ENCODE peak calls at places on chromosomes 13 and 19, in four cellular contexts. One of them, this sample, is unnamed.

GRCh38 chr13:25217023-25217909 is 45.2 kb upstream of the AMER2 start:
- DNase-seq in caudate nucleus: no peak
- DNase-seq in NCI-H1105: no peak
- DNase-seq in activated naive CD8-positive, alpha-beta T cell treated with anti-CD3 and anti-CD28 coated beads, Interleukin-2, amount 50 U/mL, for 16 hours: no peak
- DNase-seq in this sample: no peak

GRCh38 chr19:11551603-11552235 is 7.3 kb downstream of the ELOF1 start:
- DNase-seq in caudate nucleus: no peak
- DNase-seq in NCI-H1105: no peak
- DNase-seq in activated naive CD8-positive, alpha-beta T cell treated with anti-CD3 and anti-CD28 coated beads, Interleukin-2, amount 50 U/mL, for 16 hours: no peak
- DNase-seq in this sample: no peak

GRCh38 chr13:44141213-44141724 is 232.4 kb upstream of the SERP2 start:
- DNase-seq in caudate nucleus: no peak
- DNase-seq in NCI-H1105: no peak
- DNase-seq in activated naive CD8-positive, alpha-beta T cell treated with anti-CD3 and anti-CD28 coated beads, Interleukin-2, amount 50 U/mL, for 16 hours: no peak
- DNase-seq in this sample: no peak

GRCh38 chr13:111117289-111117688 is 2.2 kb downstream of the ARHGEF7 start:
- DNase-seq in caudate nucleus: no peak
- DNase-seq in NCI-H1105: no peak
- DNase-seq in activated naive CD8-positive, alpha-beta T cell treated with anti-CD3 and anti-CD28 coated beads, Interleukin-2, amount 50 U/mL, for 16 hours: no peak
- DNase-seq in this sample: no peak

GRCh38 chr13:97385854-97386253 is 48.1 kb upstream of the RAP2A start:
- DNase-seq in caudate nucleus: no peak
- DNase-seq in NCI-H1105: no peak
- DNase-seq in activated naive CD8-positive, alpha-beta T cell treated with anti-CD3 and anti-CD28 coated beads, Interleukin-2, amount 50 U/mL, for 16 hours: no peak
- DNase-seq in this sample: no peak

GRCh38 chr19:15587663-15588062 is 27.4 kb upstream of the CYP4F8 start:
- DNase-seq in caudate nucleus: no peak
- DNase-seq in NCI-H1105: no peak
- DNase-seq in activated naive CD8-positive, alpha-beta T cell treated with anti-CD3 and anti-CD28 coated beads, Interleukin-2, amount 50 U/mL, for 16 hours: no peak
- DNase-seq in this sample: no peak

GRCh38 chr19:56115490-56115889 is 5.6 kb downstream of the ZNF787 start:
- DNase-seq in caudate nucleus: no peak
- DNase-seq in NCI-H1105: no peak
- DNase-seq in activated naive CD8-positive, alpha-beta T cell treated with anti-CD3 and anti-CD28 coated beads, Interleukin-2, amount 50 U/mL, for 16 hours: no peak
- DNase-seq in this sample: no peak

GRCh38 chr19:292281-292884 is 1.2 kb upstream of the PLPP2 start:
- DNase-seq in caudate nucleus: no peak
- DNase-seq in NCI-H1105: no peak
- DNase-seq in activated naive CD8-positive, alpha-beta T cell treated with anti-CD3 and anti-CD28 coated beads, Interleukin-2, amount 50 U/mL, for 16 hours: no peak
- DNase-seq in this sample: no peak

GRCh38 chr19:32652893-32653625 is 21.9 kb downstream of the ANKRD27 start:
- DNase-seq in caudate nucleus: peak
- DNase-seq in NCI-H1105: peak
- DNase-seq in activated naive CD8-positive, alpha-beta T cell treated with anti-CD3 and anti-CD28 coated beads, Interleukin-2, amount 50 U/mL, for 16 hours: no peak
- DNase-seq in this sample: no peak

GRCh38 chr13:41224113-41225110 is 30.0 kb upstream of the KBTBD7 start:
- DNase-seq in caudate nucleus: no peak
- DNase-seq in NCI-H1105: no peak
- DNase-seq in activated naive CD8-positive, alpha-beta T cell treated with anti-CD3 and anti-CD28 coated beads, Interleukin-2, amount 50 U/mL, for 16 hours: no peak
- DNase-seq in this sample: peak

GRCh38 chr19:9009935-9010651 is at the start of gene MUC16:
- DNase-seq in caudate nucleus: no peak
- DNase-seq in NCI-H1105: no peak
- DNase-seq in activated naive CD8-positive, alpha-beta T cell treated with anti-CD3 and anti-CD28 coated beads, Interleukin-2, amount 50 U/mL, for 16 hours: no peak
- DNase-seq in this sample: no peak

GRCh38 chr19:1066748-1067340 is at the start of gene ARHGAP45:
- DNase-seq in caudate nucleus: no peak
- DNase-seq in NCI-H1105: no peak
- DNase-seq in activated naive CD8-positive, alpha-beta T cell treated with anti-CD3 and anti-CD28 coated beads, Interleukin-2, amount 50 U/mL, for 16 hours: peak
- DNase-seq in this sample: no peak

GRCh38 chr19:5631511-5632240 is 8.8 kb downstream of the SAFB start:
- DNase-seq in caudate nucleus: no peak
- DNase-seq in NCI-H1105: no peak
- DNase-seq in activated naive CD8-positive, alpha-beta T cell treated with anti-CD3 and anti-CD28 coated beads, Interleukin-2, amount 50 U/mL, for 16 hours: no peak
- DNase-seq in this sample: peak

GRCh38 chr13:44618326-44618725 is 42.2 kb upstream of the TSC22D1 start:
- DNase-seq in caudate nucleus: no peak
- DNase-seq in NCI-H1105: no peak
- DNase-seq in activated naive CD8-positive, alpha-beta T cell treated with anti-CD3 and anti-CD28 coated beads, Interleukin-2, amount 50 U/mL, for 16 hours: no peak
- DNase-seq in this sample: no peak

GRCh38 chr13:86188170-86188569 is 389.0 kb upstream of the SLITRK6 start:
- DNase-seq in caudate nucleus: no peak
- DNase-seq in NCI-H1105: no peak
- DNase-seq in activated naive CD8-positive, alpha-beta T cell treated with anti-CD3 and anti-CD28 coated beads, Interleukin-2, amount 50 U/mL, for 16 hours: no peak
- DNase-seq in this sample: no peak

GRCh38 chr19:28949535-28949934 is 263.4 kb downstream of the UQCRFS1 start:
- DNase-seq in caudate nucleus: no peak
- DNase-seq in NCI-H1105: no peak
- DNase-seq in activated naive CD8-positive, alpha-beta T cell treated with anti-CD3 and anti-CD28 coated beads, Interleukin-2, amount 50 U/mL, for 16 hours: no peak
- DNase-seq in this sample: no peak

GRCh38 chr19:34366670-34367423 is 1.9 kb downstream of the GPI start:
- DNase-seq in caudate nucleus: no peak
- DNase-seq in NCI-H1105: no peak
- DNase-seq in activated naive CD8-positive, alpha-beta T cell treated with anti-CD3 and anti-CD28 coated beads, Interleukin-2, amount 50 U/mL, for 16 hours: no peak
- DNase-seq in this sample: peak

GRCh38 chr19:42316223-42317211 is 3.4 kb downstream of the TMEM145 start:
- DNase-seq in caudate nucleus: peak
- DNase-seq in NCI-H1105: no peak
- DNase-seq in activated naive CD8-positive, alpha-beta T cell treated with anti-CD3 and anti-CD28 coated beads, Interleukin-2, amount 50 U/mL, for 16 hours: no peak
- DNase-seq in this sample: no peak

GRCh38 chr13:86585826-86586225 is 786.6 kb upstream of the SLITRK6 start:
- DNase-seq in caudate nucleus: no peak
- DNase-seq in NCI-H1105: no peak
- DNase-seq in activated naive CD8-positive, alpha-beta T cell treated with anti-CD3 and anti-CD28 coated beads, Interleukin-2, amount 50 U/mL, for 16 hours: no peak
- DNase-seq in this sample: no peak

GRCh38 chr19:31666126-31666525 is 316.9 kb upstream of the TSHZ3 start:
- DNase-seq in caudate nucleus: no peak
- DNase-seq in NCI-H1105: no peak
- DNase-seq in activated naive CD8-positive, alpha-beta T cell treated with anti-CD3 and anti-CD28 coated beads, Interleukin-2, amount 50 U/mL, for 16 hours: no peak
- DNase-seq in this sample: no peak

GRCh38 chr19:8500158-8500557 is 2.3 kb downstream of the PRAM1 start:
- DNase-seq in caudate nucleus: no peak
- DNase-seq in NCI-H1105: no peak
- DNase-seq in activated naive CD8-positive, alpha-beta T cell treated with anti-CD3 and anti-CD28 coated beads, Interleukin-2, amount 50 U/mL, for 16 hours: no peak
- DNase-seq in this sample: no peak

GRCh38 chr19:45815501-45816216 is 551 bp upstream of the RSPH6A start:
- DNase-seq in caudate nucleus: no peak
- DNase-seq in NCI-H1105: peak
- DNase-seq in activated naive CD8-positive, alpha-beta T cell treated with anti-CD3 and anti-CD28 coated beads, Interleukin-2, amount 50 U/mL, for 16 hours: no peak
- DNase-seq in this sample: no peak

GRCh38 chr19:1154731-1155351 is 19.2 kb downstream of the SBNO2 start:
- DNase-seq in caudate nucleus: peak
- DNase-seq in NCI-H1105: no peak
- DNase-seq in activated naive CD8-positive, alpha-beta T cell treated with anti-CD3 and anti-CD28 coated beads, Interleukin-2, amount 50 U/mL, for 16 hours: no peak
- DNase-seq in this sample: peak

GRCh38 chr19:12295191-12295590 is 508 bp upstream of the ZNF44 start:
- DNase-seq in caudate nucleus: no peak
- DNase-seq in NCI-H1105: no peak
- DNase-seq in activated naive CD8-positive, alpha-beta T cell treated with anti-CD3 and anti-CD28 coated beads, Interleukin-2, amount 50 U/mL, for 16 hours: no peak
- DNase-seq in this sample: no peak

GRCh38 chr13:33937373-33938087 is 119.6 kb downstream of the RFC3 start:
- DNase-seq in caudate nucleus: no peak
- DNase-seq in NCI-H1105: no peak
- DNase-seq in activated naive CD8-positive, alpha-beta T cell treated with anti-CD3 and anti-CD28 coated beads, Interleukin-2, amount 50 U/mL, for 16 hours: no peak
- DNase-seq in this sample: no peak